ENCODE peak calls at places on chromosomes 2 and 18, in six cellular contexts. One of them, this sample, is unnamed.

GRCh38 chr2:110838657-110839357 is 106.4 kb downstream of the ACOXL start:
- DNase-seq in HCT116: no peak
- DNase-seq in psoas muscle: no peak
- DNase-seq in fibroblast of lung: no peak
- DNase-seq in thoracic aorta: no peak
- DNase-seq in left ventricle myocardium inferior: no peak
- DNase-seq in this sample: no peak

GRCh38 chr18:33666915-33667314 is 88.9 kb downstream of the ASXL3 start:
- DNase-seq in fibroblast of lung: no peak
- DNase-seq in psoas muscle: no peak
- DNase-seq in left ventricle myocardium inferior: no peak
- DNase-seq in HCT116: no peak
- DNase-seq in thoracic aorta: no peak
- DNase-seq in this sample: no peak

GRCh38 chr2:44578401-44579135 is 216.8 kb downstream of the CAMKMT start:
- DNase-seq in fibroblast of lung: peak; percentile 74
- DNase-seq in HCT116: no peak
- DNase-seq in psoas muscle: no peak
- DNase-seq in left ventricle myocardium inferior: no peak
- DNase-seq in thoracic aorta: no peak
- DNase-seq in this sample: no peak

GRCh38 chr2:12177052-12177994 is 430.9 kb downstream of the LPIN1 start:
- DNase-seq in psoas muscle: peak; percentile 65
- DNase-seq in thoracic aorta: peak; percentile 62
- DNase-seq in left ventricle myocardium inferior: peak; percentile 42
- DNase-seq in HCT116: no peak
- DNase-seq in fibroblast of lung: peak; percentile 82
- DNase-seq in this sample: no peak

GRCh38 chr2:71831208-71831577 is 316.5 kb downstream of the CYP26B1 start:
- DNase-seq in HCT116: no peak
- DNase-seq in left ventricle myocardium inferior: peak; percentile 61
- DNase-seq in fibroblast of lung: peak; percentile 96
- DNase-seq in thoracic aorta: peak; percentile 51
- DNase-seq in psoas muscle: peak; percentile 72
- DNase-seq in this sample: no peak

GRCh38 chr2:76169289-76169688 is 458.6 kb upstream of the GCFC2 start:
- DNase-seq in fibroblast of lung: no peak
- DNase-seq in left ventricle myocardium inferior: no peak
- DNase-seq in HCT116: no peak
- DNase-seq in psoas muscle: no peak
- DNase-seq in thoracic aorta: no peak
- DNase-seq in this sample: no peak

GRCh38 chr2:9146656-9147055 is 60.0 kb upstream of the ASAP2 start:
- DNase-seq in HCT116: no peak
- DNase-seq in psoas muscle: no peak
- DNase-seq in thoracic aorta: no peak
- DNase-seq in left ventricle myocardium inferior: no peak
- DNase-seq in fibroblast of lung: no peak
- DNase-seq in this sample: no peak

GRCh38 chr18:2326999-2327398 is 244.3 kb downstream of the METTL4 start:
- DNase-seq in left ventricle myocardium inferior: no peak
- DNase-seq in HCT116: no peak
- DNase-seq in thoracic aorta: no peak
- DNase-seq in fibroblast of lung: peak; percentile 35
- DNase-seq in psoas muscle: no peak
- DNase-seq in this sample: no peak

GRCh38 chr2:181138816-181139215 is 158.4 kb downstream of the UBE2E3 start:
- DNase-seq in left ventricle myocardium inferior: no peak
- DNase-seq in psoas muscle: no peak
- DNase-seq in HCT116: no peak
- DNase-seq in thoracic aorta: no peak
- DNase-seq in fibroblast of lung: peak; percentile 21
- DNase-seq in this sample: no peak

GRCh38 chr18:31684279-31685096 is at the start of gene B4GALT6:
- DNase-seq in psoas muscle: peak; percentile 48
- DNase-seq in HCT116: no peak
- DNase-seq in fibroblast of lung: peak; percentile 50
- DNase-seq in left ventricle myocardium inferior: no peak
- DNase-seq in thoracic aorta: no peak
- DNase-seq in this sample: peak; percentile 48

GRCh38 chr2:112923237-112923966 is 12.4 kb downstream of the IL37 start:
- DNase-seq in fibroblast of lung: no peak
- DNase-seq in HCT116: no peak
- DNase-seq in psoas muscle: no peak
- DNase-seq in thoracic aorta: no peak
- DNase-seq in left ventricle myocardium inferior: no peak
- DNase-seq in this sample: no peak

GRCh38 chr2:11933854-11934253 is 187.4 kb downstream of the LPIN1 start:
- DNase-seq in thoracic aorta: no peak
- DNase-seq in HCT116: no peak
- DNase-seq in left ventricle myocardium inferior: no peak
- DNase-seq in psoas muscle: no peak
- DNase-seq in fibroblast of lung: no peak
- DNase-seq in this sample: no peak

GRCh38 chr2:44844651-44845270 is 96.7 kb upstream of the SIX3 start:
- DNase-seq in thoracic aorta: no peak
- DNase-seq in fibroblast of lung: peak; percentile 1
- DNase-seq in left ventricle myocardium inferior: no peak
- DNase-seq in HCT116: no peak
- DNase-seq in psoas muscle: no peak
- DNase-seq in this sample: no peak

GRCh38 chr2:68594674-68595492 is 48.5 kb upstream of the PROKR1 start:
- DNase-seq in HCT116: peak; percentile 31
- DNase-seq in thoracic aorta: no peak
- DNase-seq in psoas muscle: no peak
- DNase-seq in fibroblast of lung: peak; percentile 16
- DNase-seq in left ventricle myocardium inferior: peak; percentile 21
- DNase-seq in this sample: peak; percentile 49

GRCh38 chr18:79241755-79242154 is 154.0 kb upstream of the NFATC1 start:
- DNase-seq in thoracic aorta: no peak
- DNase-seq in fibroblast of lung: no peak
- DNase-seq in HCT116: no peak
- DNase-seq in psoas muscle: no peak
- DNase-seq in left ventricle myocardium inferior: no peak
- DNase-seq in this sample: no peak

GRCh38 chr2:29033656-29034055 is 40.7 kb downstream of the PCARE start:
- DNase-seq in fibroblast of lung: no peak
- DNase-seq in psoas muscle: no peak
- DNase-seq in thoracic aorta: no peak
- DNase-seq in left ventricle myocardium inferior: no peak
- DNase-seq in HCT116: no peak
- DNase-seq in this sample: no peak

GRCh38 chr2:11008773-11009172 is 97.0 kb downstream of the KCNF1 start:
- DNase-seq in left ventricle myocardium inferior: no peak
- DNase-seq in psoas muscle: no peak
- DNase-seq in thoracic aorta: no peak
- DNase-seq in HCT116: no peak
- DNase-seq in fibroblast of lung: no peak
- DNase-seq in this sample: no peak

GRCh38 chr18:79911009-79911870 is 40.2 kb downstream of the SLC66A2 start:
- DNase-seq in HCT116: no peak
- DNase-seq in psoas muscle: peak; percentile 77
- DNase-seq in fibroblast of lung: no peak
- DNase-seq in left ventricle myocardium inferior: no peak
- DNase-seq in thoracic aorta: no peak
- DNase-seq in this sample: peak; percentile 44

GRCh38 chr2:158644139-158644538 is 151.0 kb upstream of the DAPL1 start:
- DNase-seq in HCT116: no peak
- DNase-seq in psoas muscle: no peak
- DNase-seq in left ventricle myocardium inferior: no peak
- DNase-seq in fibroblast of lung: peak; percentile 98
- DNase-seq in thoracic aorta: no peak
- DNase-seq in this sample: no peak

GRCh38 chr2:168030862-168031624 is 216.4 kb downstream of the STK39 start:
- DNase-seq in fibroblast of lung: peak; percentile 88
- DNase-seq in left ventricle myocardium inferior: no peak
- DNase-seq in HCT116: no peak
- DNase-seq in psoas muscle: no peak
- DNase-seq in thoracic aorta: no peak
- DNase-seq in this sample: no peak

GRCh38 chr2:1047485-1047884 is 96.8 kb downstream of the SNTG2 start:
- DNase-seq in psoas muscle: no peak
- DNase-seq in fibroblast of lung: peak; percentile 23
- DNase-seq in thoracic aorta: no peak
- DNase-seq in HCT116: no peak
- DNase-seq in left ventricle myocardium inferior: no peak
- DNase-seq in this sample: no peak

GRCh38 chr2:126979604-126980003 is 80.9 kb downstream of the TEX51 start:
- DNase-seq in psoas muscle: no peak
- DNase-seq in thoracic aorta: no peak
- DNase-seq in left ventricle myocardium inferior: no peak
- DNase-seq in HCT116: no peak
- DNase-seq in fibroblast of lung: no peak
- DNase-seq in this sample: no peak

GRCh38 chr2:165634855-165635254 is 159.2 kb downstream of the GALNT3 start:
- DNase-seq in psoas muscle: no peak
- DNase-seq in HCT116: no peak
- DNase-seq in left ventricle myocardium inferior: peak; percentile 40
- DNase-seq in thoracic aorta: no peak
- DNase-seq in fibroblast of lung: peak; percentile 43
- DNase-seq in this sample: no peak

GRCh38 chr2:224173210-224173609 is 134.1 kb upstream of the SERPINE2 start:
- DNase-seq in thoracic aorta: no peak
- DNase-seq in HCT116: no peak
- DNase-seq in psoas muscle: no peak
- DNase-seq in fibroblast of lung: no peak
- DNase-seq in left ventricle myocardium inferior: no peak
- DNase-seq in this sample: no peak

GRCh38 chr2:165357758-165358157 is 111.7 kb upstream of the CSRNP3 start:
- DNase-seq in left ventricle myocardium inferior: no peak
- DNase-seq in thoracic aorta: no peak
- DNase-seq in psoas muscle: no peak
- DNase-seq in fibroblast of lung: peak; percentile 87
- DNase-seq in HCT116: no peak
- DNase-seq in this sample: no peak

GRCh38 chr18:11095674-11096293 is 53.6 kb downstream of the PIEZO2 start:
- DNase-seq in left ventricle myocardium inferior: no peak
- DNase-seq in HCT116: no peak
- DNase-seq in thoracic aorta: no peak
- DNase-seq in fibroblast of lung: no peak
- DNase-seq in psoas muscle: no peak
- DNase-seq in this sample: no peak

GRCh38 chr2:38533757-38534545 is 68.8 kb downstream of the HNRNPLL start:
- DNase-seq in fibroblast of lung: no peak
- DNase-seq in thoracic aorta: no peak
- DNase-seq in psoas muscle: no peak
- DNase-seq in left ventricle myocardium inferior: no peak
- DNase-seq in HCT116: no peak
- DNase-seq in this sample: no peak

GRCh38 chr2:23720705-23721453 is 206.0 kb downstream of the ATAD2B start:
- DNase-seq in fibroblast of lung: no peak
- DNase-seq in HCT116: no peak
- DNase-seq in psoas muscle: no peak
- DNase-seq in thoracic aorta: no peak
- DNase-seq in left ventricle myocardium inferior: no peak
- DNase-seq in this sample: no peak

GRCh38 chr2:23721454-23721826 is 205.5 kb downstream of the ATAD2B start:
- DNase-seq in HCT116: no peak
- DNase-seq in psoas muscle: no peak
- DNase-seq in fibroblast of lung: no peak
- DNase-seq in left ventricle myocardium inferior: no peak
- DNase-seq in thoracic aorta: no peak
- DNase-seq in this sample: no peak

GRCh38 chr2:23719721-23720120 is 207.2 kb downstream of the ATAD2B start:
- DNase-seq in fibroblast of lung: no peak
- DNase-seq in HCT116: no peak
- DNase-seq in thoracic aorta: no peak
- DNase-seq in left ventricle myocardium inferior: no peak
- DNase-seq in psoas muscle: no peak
- DNase-seq in this sample: no peak

DNA sequence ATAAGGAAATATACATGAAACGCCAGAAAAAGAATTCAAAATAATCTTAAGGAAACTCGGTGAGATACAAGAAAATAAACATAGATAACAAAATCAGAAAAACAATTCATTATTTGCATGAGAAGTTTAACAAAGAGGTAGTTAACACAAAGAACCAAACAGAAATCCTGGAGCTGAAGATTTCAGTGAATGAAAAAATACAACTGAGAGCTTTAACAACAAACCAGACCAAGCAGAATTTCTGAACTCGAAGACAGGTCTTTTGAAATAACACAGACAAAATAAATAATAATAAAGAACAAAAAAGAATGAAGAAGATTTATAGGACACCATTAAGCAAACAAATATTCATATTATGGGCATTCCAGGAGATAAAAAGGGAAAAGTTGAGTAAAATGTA is 204.7 kb downstream of the ATAD2B start:
- DNase-seq in fibroblast of lung: no peak
- DNase-seq in HCT116: no peak
- DNase-seq in psoas muscle: no peak
- DNase-seq in left ventricle myocardium inferior: no peak
- DNase-seq in thoracic aorta: no peak
- DNase-seq in this sample: no peak
- H3K27ac ChIP-seq in fibroblast of lung: no peak overlapping the region
- H3K27ac ChIP-seq in HCT116: no peak overlapping the region
- H3K27ac ChIP-seq in psoas muscle: no peak overlapping the region
- H3K27ac ChIP-seq in left ventricle myocardium inferior: no peak overlapping the region
- H3K27ac ChIP-seq in thoracic aorta: no peak overlapping the region
- H3K27ac ChIP-seq in this sample: no peak overlapping the region

DNA sequence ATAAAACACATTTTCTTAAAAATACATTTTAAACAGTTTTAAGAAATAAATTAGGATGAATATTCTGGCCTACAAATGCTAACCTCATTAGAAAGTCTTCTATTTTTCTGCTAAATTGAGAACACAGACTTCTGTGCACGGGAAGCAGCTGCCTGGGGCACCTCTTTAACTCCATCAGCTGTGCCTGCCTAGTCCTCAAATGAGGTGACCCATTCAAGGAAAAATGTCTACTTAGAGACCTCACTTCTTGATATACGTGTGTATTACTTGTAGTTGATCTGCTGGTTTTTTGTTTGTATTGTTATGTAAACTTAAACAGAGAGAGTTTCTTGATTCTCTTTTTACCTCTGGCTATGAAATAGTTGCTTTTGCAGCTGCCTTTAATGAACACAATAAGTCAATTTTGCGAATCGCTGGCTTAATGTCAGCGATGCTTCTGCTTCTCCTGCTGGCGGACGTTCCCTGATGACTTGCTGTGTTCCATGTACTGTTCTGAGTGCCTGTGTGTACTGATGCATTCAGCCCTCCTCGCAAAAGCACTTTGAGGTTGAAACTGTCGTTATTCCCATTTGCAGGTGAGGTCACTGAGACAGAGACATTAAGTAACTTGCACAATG is 88.7 kb upstream of the TXNDC2 start:
- DNase-seq in HCT116: no peak
- DNase-seq in psoas muscle: no peak
- DNase-seq in left ventricle myocardium inferior: no peak
- DNase-seq in thoracic aorta: no peak
- DNase-seq in fibroblast of lung: no peak
- DNase-seq in this sample: no peak
- TF ChIP-seq CTCF in HCT116: no peak
- TF ChIP-seq CTCF in psoas muscle: no peak
- TF ChIP-seq CTCF in left ventricle myocardium inferior: no peak
- TF ChIP-seq CTCF in thoracic aorta: no peak
- TF ChIP-seq CTCF in fibroblast of lung: no peak
- TF ChIP-seq CTCF in this sample: no peak

GRCh38 chr18:13641551-13642439 is 84.6 kb downstream of the FAM210A start:
- DNase-seq in psoas muscle: peak; percentile 64
- DNase-seq in fibroblast of lung: no peak
- DNase-seq in HCT116: no peak
- DNase-seq in left ventricle myocardium inferior: peak; percentile 58
- DNase-seq in thoracic aorta: no peak
- DNase-seq in this sample: no peak
- H3K36me3 ChIP-seq in psoas muscle: peaks cover 5% of the 10 kb centered on the region
- H3K36me3 ChIP-seq in fibroblast of lung: no peaks in the 10 kb centered on the region
- H3K36me3 ChIP-seq in HCT116: no peaks in the 10 kb centered on the region
- H3K36me3 ChIP-seq in left ventricle myocardium inferior: peaks cover 14% of the 10 kb centered on the region
- H3K36me3 ChIP-seq in thoracic aorta: peaks cover 5% of the 10 kb centered on the region
- H3K36me3 ChIP-seq in this sample: peaks cover 6% of the 10 kb centered on the region

GRCh38 chr2:84959494-84960156 is 11.3 kb upstream of the KCMF1 start:
- DNase-seq in psoas muscle: no peak
- DNase-seq in thoracic aorta: no peak
- DNase-seq in HCT116: no peak
- DNase-seq in fibroblast of lung: peak; percentile 53
- DNase-seq in left ventricle myocardium inferior: no peak
- DNase-seq in this sample: no peak
- H3K27ac ChIP-seq in psoas muscle: no peak overlapping the region
- H3K27ac ChIP-seq in thoracic aorta: no peak overlapping the region
- H3K27ac ChIP-seq in HCT116: peak overlapping the region; percentile 83
- H3K27ac ChIP-seq in fibroblast of lung: peak overlapping the region; percentile 73
- H3K27ac ChIP-seq in left ventricle myocardium inferior: no peak overlapping the region
- H3K27ac ChIP-seq in this sample: no peak overlapping the region

This sample was measured in lower lobe of right lung.